ENCODE peak calls at places on chromosomes 13 and 19, in six cellular contexts. One of them, this sample, is unnamed.

GRCh38 chr19:13162749-13163608 is 12.8 kb downstream of the IER2 start:
- DNase-seq in CD4-positive, CD25-positive, alpha-beta regulatory T cell: peak
- DNase-seq in uterus: peak
- DNase-seq in SK-N-SH: peak
- DNase-seq in fibroblast of lung: peak
- DNase-seq in astrocyte: peak
- DNase-seq in this sample: peak

GRCh38 chr13:24341439-24341838 is 32.1 kb downstream of the C1QTNF9 start:
- DNase-seq in SK-N-SH: no peak
- DNase-seq in fibroblast of lung: peak
- DNase-seq in CD4-positive, CD25-positive, alpha-beta regulatory T cell: no peak
- DNase-seq in uterus: no peak
- DNase-seq in astrocyte: no peak
- DNase-seq in this sample: no peak

GRCh38 chr19:39515551-39516191 is 732 bp downstream of the SELENOV start:
- DNase-seq in SK-N-SH: no peak
- DNase-seq in uterus: no peak
- DNase-seq in CD4-positive, CD25-positive, alpha-beta regulatory T cell: no peak
- DNase-seq in fibroblast of lung: no peak
- DNase-seq in astrocyte: no peak
- DNase-seq in this sample: no peak

GRCh38 chr13:25971499-25972145 is 80.2 kb downstream of the SHISA2 start:
- DNase-seq in astrocyte: no peak
- DNase-seq in CD4-positive, CD25-positive, alpha-beta regulatory T cell: peak
- DNase-seq in uterus: no peak
- DNase-seq in fibroblast of lung: no peak
- DNase-seq in SK-N-SH: no peak
- DNase-seq in this sample: peak

GRCh38 chr13:109764474-109765292 is 21.7 kb downstream of the IRS2 start:
- DNase-seq in uterus: no peak
- DNase-seq in fibroblast of lung: no peak
- DNase-seq in SK-N-SH: peak
- DNase-seq in astrocyte: peak
- DNase-seq in CD4-positive, CD25-positive, alpha-beta regulatory T cell: peak
- DNase-seq in this sample: no peak

GRCh38 chr13:70107498-70108271 is at the start of gene ATXN8OS:
- DNase-seq in CD4-positive, CD25-positive, alpha-beta regulatory T cell: no peak
- DNase-seq in astrocyte: no peak
- DNase-seq in SK-N-SH: peak
- DNase-seq in fibroblast of lung: no peak
- DNase-seq in uterus: no peak
- DNase-seq in this sample: no peak

GRCh38 chr19:10523135-10523636 is 5.9 kb upstream of the S1PR5 start:
- DNase-seq in CD4-positive, CD25-positive, alpha-beta regulatory T cell: no peak
- DNase-seq in SK-N-SH: no peak
- DNase-seq in astrocyte: no peak
- DNase-seq in fibroblast of lung: no peak
- DNase-seq in uterus: no peak
- DNase-seq in this sample: no peak

GRCh38 chr13:112575680-112576079 is 12.3 kb downstream of the TUBGCP3 start:
- DNase-seq in astrocyte: peak
- DNase-seq in CD4-positive, CD25-positive, alpha-beta regulatory T cell: no peak
- DNase-seq in fibroblast of lung: peak
- DNase-seq in SK-N-SH: peak
- DNase-seq in uterus: no peak
- DNase-seq in this sample: no peak

GRCh38 chr19:16608290-16608704 is 19.7 kb downstream of the MED26 start:
- DNase-seq in fibroblast of lung: peak
- DNase-seq in uterus: peak
- DNase-seq in CD4-positive, CD25-positive, alpha-beta regulatory T cell: no peak
- DNase-seq in SK-N-SH: no peak
- DNase-seq in astrocyte: peak
- DNase-seq in this sample: no peak

GRCh38 chr19:33662391-33662790 is 40.6 kb downstream of the CHST8 start:
- DNase-seq in astrocyte: no peak
- DNase-seq in uterus: no peak
- DNase-seq in CD4-positive, CD25-positive, alpha-beta regulatory T cell: no peak
- DNase-seq in fibroblast of lung: no peak
- DNase-seq in SK-N-SH: no peak
- DNase-seq in this sample: no peak

GRCh38 chr13:78420814-78421213 is 182.5 kb downstream of the POU4F1 start:
- DNase-seq in fibroblast of lung: no peak
- DNase-seq in SK-N-SH: no peak
- DNase-seq in astrocyte: no peak
- DNase-seq in uterus: no peak
- DNase-seq in CD4-positive, CD25-positive, alpha-beta regulatory T cell: no peak
- DNase-seq in this sample: no peak

GRCh38 chr13:60384911-60385310 is 12.1 kb upstream of the TDRD3 start:
- DNase-seq in astrocyte: no peak
- DNase-seq in fibroblast of lung: no peak
- DNase-seq in SK-N-SH: no peak
- DNase-seq in CD4-positive, CD25-positive, alpha-beta regulatory T cell: no peak
- DNase-seq in uterus: no peak
- DNase-seq in this sample: no peak

GRCh38 chr13:98959775-98960325 is 18.0 kb downstream of the DOCK9 start:
- DNase-seq in astrocyte: no peak
- DNase-seq in fibroblast of lung: no peak
- DNase-seq in uterus: no peak
- DNase-seq in SK-N-SH: no peak
- DNase-seq in CD4-positive, CD25-positive, alpha-beta regulatory T cell: no peak
- DNase-seq in this sample: no peak
- H3K27ac ChIP-seq in astrocyte: no peak
- H3K27ac ChIP-seq in fibroblast of lung: no peak
- H3K27ac ChIP-seq in uterus: no peak
- H3K27ac ChIP-seq in SK-N-SH: no peak
- H3K27ac ChIP-seq in CD4-positive, CD25-positive, alpha-beta regulatory T cell: no peak
- H3K27ac ChIP-seq in this sample: no peak

GRCh38 chr19:34962945-34963530 is 991 bp downstream of the ZNF792 start:
- DNase-seq in CD4-positive, CD25-positive, alpha-beta regulatory T cell: peak
- DNase-seq in uterus: no peak
- DNase-seq in astrocyte: no peak
- DNase-seq in fibroblast of lung: no peak
- DNase-seq in SK-N-SH: peak
- DNase-seq in this sample: no peak

GRCh38 chr19:34962281-34962944 is 1.6 kb downstream of the ZNF792 start:
- DNase-seq in SK-N-SH: peak
- DNase-seq in fibroblast of lung: no peak
- DNase-seq in CD4-positive, CD25-positive, alpha-beta regulatory T cell: peak
- DNase-seq in astrocyte: no peak
- DNase-seq in uterus: peak
- DNase-seq in this sample: peak

GRCh38 chr19:34960940-34961679 is 2.9 kb downstream of the ZNF792 start:
- DNase-seq in CD4-positive, CD25-positive, alpha-beta regulatory T cell: no peak
- DNase-seq in SK-N-SH: no peak
- DNase-seq in astrocyte: no peak
- DNase-seq in fibroblast of lung: no peak
- DNase-seq in uterus: no peak
- DNase-seq in this sample: no peak

GRCh38 chr19:34960103-34960805 is 3.8 kb downstream of the ZNF792 start:
- DNase-seq in SK-N-SH: no peak
- DNase-seq in CD4-positive, CD25-positive, alpha-beta regulatory T cell: no peak
- DNase-seq in astrocyte: peak
- DNase-seq in fibroblast of lung: no peak
- DNase-seq in uterus: no peak
- DNase-seq in this sample: no peak

GRCh38 chr19:34961775-34962174 is 2.3 kb downstream of the ZNF792 start:
- DNase-seq in fibroblast of lung: no peak
- DNase-seq in uterus: no peak
- DNase-seq in SK-N-SH: no peak
- DNase-seq in astrocyte: no peak
- DNase-seq in CD4-positive, CD25-positive, alpha-beta regulatory T cell: no peak
- DNase-seq in this sample: no peak
- H3K4me3 ChIP-seq in fibroblast of lung: no peak
- H3K4me3 ChIP-seq in uterus: no peak
- H3K4me3 ChIP-seq in SK-N-SH: peak
- H3K4me3 ChIP-seq in astrocyte: no peak
- H3K4me3 ChIP-seq in CD4-positive, CD25-positive, alpha-beta regulatory T cell: peak
- H3K4me3 ChIP-seq in this sample: peak

DNA sequence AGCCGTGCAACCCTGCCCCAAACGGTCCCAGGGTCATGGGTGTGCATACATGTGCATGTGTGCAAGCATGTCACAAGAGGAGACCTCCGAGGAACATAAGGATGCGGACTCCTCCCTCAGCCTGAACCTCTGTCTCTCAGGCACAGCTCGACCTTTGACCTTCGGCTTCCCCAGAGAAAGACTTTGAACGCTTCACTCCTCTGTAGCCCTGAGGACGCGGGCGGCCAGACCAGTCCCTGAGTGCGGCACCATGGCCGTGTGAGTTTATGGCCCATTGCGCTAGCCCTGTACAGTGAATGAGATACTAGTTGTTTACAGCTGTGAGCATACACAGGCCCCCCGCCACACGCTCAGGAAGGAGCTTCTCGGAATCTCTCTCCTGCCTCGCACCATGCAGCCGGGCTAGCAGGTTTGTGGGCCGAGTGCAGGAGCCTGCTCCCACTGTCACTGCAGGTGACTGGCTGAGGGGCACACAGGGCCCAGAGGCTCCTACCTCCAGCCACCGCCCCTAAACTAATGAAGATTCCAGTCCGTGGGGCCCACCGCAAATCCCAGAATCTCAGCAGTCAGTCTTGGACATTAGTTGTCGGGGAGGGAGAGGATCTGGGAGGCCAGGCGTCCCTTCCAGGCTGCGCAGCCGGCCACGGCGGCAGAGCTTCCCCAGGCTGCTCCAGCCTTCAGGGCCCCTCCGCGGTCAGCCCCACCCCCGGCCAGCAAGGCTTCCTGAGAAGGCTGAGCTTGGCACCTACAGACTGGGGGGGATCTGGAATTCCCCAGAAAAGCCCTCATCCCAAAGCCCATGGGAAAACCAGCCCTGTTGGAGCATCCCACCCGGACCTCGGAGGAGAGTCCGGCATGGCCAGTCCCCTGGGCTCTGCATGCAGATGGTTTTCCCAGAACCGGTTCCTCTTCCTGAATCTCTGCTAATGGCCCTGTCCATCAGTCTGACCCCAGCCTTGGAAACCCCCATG is 10.6 kb downstream of the RASA3 start:
- DNase-seq in uterus: no peak
- DNase-seq in fibroblast of lung: no peak
- DNase-seq in SK-N-SH: peak
- DNase-seq in astrocyte: no peak
- DNase-seq in CD4-positive, CD25-positive, alpha-beta regulatory T cell: no peak
- DNase-seq in this sample: no peak
- H3K27ac ChIP-seq in uterus: peak
- H3K27ac ChIP-seq in fibroblast of lung: peak
- H3K27ac ChIP-seq in SK-N-SH: peak
- H3K27ac ChIP-seq in astrocyte: peak
- H3K27ac ChIP-seq in CD4-positive, CD25-positive, alpha-beta regulatory T cell: peak
- H3K27ac ChIP-seq in this sample: peak

GRCh38 chr13:44574466-44574855 is 1.7 kb downstream of the TSC22D1 start:
- DNase-seq in SK-N-SH: no peak
- DNase-seq in uterus: no peak
- DNase-seq in fibroblast of lung: no peak
- DNase-seq in CD4-positive, CD25-positive, alpha-beta regulatory T cell: no peak
- DNase-seq in astrocyte: no peak
- DNase-seq in this sample: no peak
- H3K4me3 ChIP-seq in SK-N-SH: peak
- H3K4me3 ChIP-seq in uterus: no peak
- H3K4me3 ChIP-seq in fibroblast of lung: peak
- H3K4me3 ChIP-seq in CD4-positive, CD25-positive, alpha-beta regulatory T cell: peak
- H3K4me3 ChIP-seq in astrocyte: peak
- H3K4me3 ChIP-seq in this sample: no peak

DNA sequence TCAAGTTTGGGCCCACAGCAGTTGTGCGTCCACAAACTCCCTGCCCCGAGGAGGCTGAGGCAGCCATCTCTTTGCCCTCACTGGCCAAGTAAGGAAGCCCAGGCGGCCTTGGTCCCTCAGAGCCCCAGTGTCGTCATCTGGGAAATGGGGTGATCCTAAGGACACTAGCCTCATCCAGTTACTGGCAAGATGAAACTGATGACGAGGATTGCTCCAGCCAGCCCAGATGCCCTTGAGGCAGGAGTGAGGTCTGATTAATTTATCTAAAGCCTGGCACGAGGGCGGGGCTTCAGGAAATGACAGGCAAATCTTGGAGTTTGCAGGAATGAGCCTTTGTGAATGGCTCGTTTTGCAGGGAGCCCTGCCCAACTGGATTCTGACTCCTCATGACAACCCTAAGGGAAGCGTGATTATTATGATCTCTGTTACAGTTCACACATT is 5.6 kb downstream of the LIPE start:
- DNase-seq in astrocyte: no peak
- DNase-seq in uterus: peak
- DNase-seq in CD4-positive, CD25-positive, alpha-beta regulatory T cell: no peak
- DNase-seq in fibroblast of lung: no peak
- DNase-seq in SK-N-SH: no peak
- DNase-seq in this sample: no peak
- H3K27ac ChIP-seq in astrocyte: no peak
- H3K27ac ChIP-seq in uterus: peak
- H3K27ac ChIP-seq in CD4-positive, CD25-positive, alpha-beta regulatory T cell: no peak
- H3K27ac ChIP-seq in fibroblast of lung: no peak
- H3K27ac ChIP-seq in SK-N-SH: no peak
- H3K27ac ChIP-seq in this sample: no peak

GRCh38 chr19:3577741-3578344 is 5.1 kb downstream of the HMG20B start:
- DNase-seq in uterus: no peak
- DNase-seq in SK-N-SH: peak
- DNase-seq in fibroblast of lung: no peak
- DNase-seq in astrocyte: no peak
- DNase-seq in CD4-positive, CD25-positive, alpha-beta regulatory T cell: no peak
- DNase-seq in this sample: no peak

GRCh38 chr19:3573858-3574637 is 1.3 kb downstream of the HMG20B start:
- DNase-seq in SK-N-SH: peak
- DNase-seq in uterus: peak
- DNase-seq in CD4-positive, CD25-positive, alpha-beta regulatory T cell: peak
- DNase-seq in fibroblast of lung: peak
- DNase-seq in astrocyte: peak
- DNase-seq in this sample: peak

GRCh38 chr19:3576696-3577443 is 4.1 kb downstream of the HMG20B start:
- DNase-seq in SK-N-SH: peak
- DNase-seq in uterus: peak
- DNase-seq in astrocyte: peak
- DNase-seq in CD4-positive, CD25-positive, alpha-beta regulatory T cell: no peak
- DNase-seq in fibroblast of lung: peak
- DNase-seq in this sample: no peak

GRCh38 chr19:3575260-3575741 is 2.6 kb downstream of the HMG20B start:
- DNase-seq in SK-N-SH: peak
- DNase-seq in CD4-positive, CD25-positive, alpha-beta regulatory T cell: peak
- DNase-seq in astrocyte: no peak
- DNase-seq in fibroblast of lung: no peak
- DNase-seq in uterus: no peak
- DNase-seq in this sample: no peak

GRCh38 chr19:3575949-3576673 is 3.4 kb downstream of the HMG20B start:
- DNase-seq in astrocyte: no peak
- DNase-seq in CD4-positive, CD25-positive, alpha-beta regulatory T cell: no peak
- DNase-seq in uterus: no peak
- DNase-seq in SK-N-SH: peak
- DNase-seq in fibroblast of lung: no peak
- DNase-seq in this sample: no peak
- H3K4me3 ChIP-seq in astrocyte: no peak
- H3K4me3 ChIP-seq in CD4-positive, CD25-positive, alpha-beta regulatory T cell: no peak
- H3K4me3 ChIP-seq in uterus: no peak
- H3K4me3 ChIP-seq in SK-N-SH: no peak
- H3K4me3 ChIP-seq in fibroblast of lung: no peak
- H3K4me3 ChIP-seq in this sample: no peak

This sample was measured in effector memory CD4-positive, alpha-beta T cell.